ENCODE peak calls at places on chromosomes 16 and 17, in six cellular contexts. A, M, X, S, N and T are unnamed samples.

GRCh38 chr16:66927012-66927436 is 1.7 kb upstream of the RRAD start:
- DNase-seq in M (no peak), N (no peak), S (no peak), X (no peak), A (peak; percentile 68), T (peak; percentile 35)

GRCh38 chr17:28967240-28968135 is 16.2 kb upstream of the PHF12 start:
- DNase-seq in A (no peak), S (no peak), X (no peak), M (no peak), N (no peak), T (no peak)

GRCh38 chr16:8758022-8758421 is 39.4 kb downstream of the TMEM186 start:
- DNase-seq in M (no peak), N (no peak), X (no peak), S (no peak), A (no peak), T (no peak)

GRCh38 chr16:57630931-57631845 is 2.8 kb downstream of the ADGRG1 start:
- DNase-seq in S (no peak), M (no peak), X (no peak), N (no peak), A (no peak), T (no peak)

GRCh38 chr16:89320717-89321501 is 103.4 kb downstream of the ZNF778 start:
- DNase-seq in M (no peak), S (no peak), N (peak; percentile 80), A (no peak), X (no peak), T (no peak)

GRCh38 chr17:81733507-81734404 is 21.7 kb downstream of the SLC25A10 start:
- DNase-seq in X (no peak), N (peak; percentile 81), M (peak; percentile 62), A (peak; percentile 65), S (peak; percentile 97), T (peak; percentile 36)

GRCh38 chr16:49179714-49180330 is 101.8 kb downstream of the CBLN1 start:
- DNase-seq in M (no peak), A (no peak), S (no peak), N (no peak), X (no peak), T (no peak)

GRCh38 chr16:89110641-89111040 is 17.0 kb downstream of the ACSF3 start:
- DNase-seq in M (no peak), S (no peak), A (no peak), X (no peak), N (no peak), T (no peak)

GRCh38 chr16:72400257-72401078 is 228.5 kb upstream of the PMFBP1 start:
- DNase-seq in A (peak; percentile 71), S (peak; percentile 74), M (peak; percentile 28), X (peak; percentile 7), N (peak; percentile 56), T (peak; percentile 79)

GRCh38 chr16:20866161-20866772 is 33.9 kb downstream of the DCUN1D3 start:
- DNase-seq in M (peak; percentile 78), X (no peak), N (peak; percentile 69), A (peak; percentile 55), S (no peak), T (no peak)

GRCh38 chr17:28497931-28498330 is 8.2 kb upstream of the FOXN1 start:
- DNase-seq in N (no peak), X (no peak), A (no peak), M (no peak), S (peak; percentile 61), T (no peak)

GRCh38 chr17:34420254-34420766 is 57.3 kb upstream of the CCL1 start:
- DNase-seq in S (peak; percentile 88), N (peak; percentile 75), A (peak; percentile 31), M (peak; percentile 40), X (peak; percentile 11), T (peak; percentile 60)

GRCh38 chr17:78324391-78325075 is 35.3 kb downstream of the SOCS3 start:
- DNase-seq in X (no peak), S (peak; percentile 65), M (no peak), N (no peak), A (no peak), T (no peak)

GRCh38 chr17:56596741-56597494 is 3.4 kb downstream of the NOG start:
- DNase-seq in X (no peak), A (no peak), S (peak; percentile 70), M (no peak), N (no peak), T (peak; percentile 46)

GRCh38 chr17:56599093-56599492 is 5.6 kb downstream of the NOG start:
- DNase-seq in A (no peak), N (no peak), X (no peak), S (no peak), M (no peak), T (no peak)

GRCh38 chr17:56598471-56598870 is 5.0 kb downstream of the NOG start:
- DNase-seq in N (no peak), X (no peak), M (no peak), S (no peak), A (no peak), T (peak; percentile 11)

GRCh38 chr17:56595831-56596740 is 2.6 kb downstream of the NOG start:
- DNase-seq in X (no peak), M (no peak), N (no peak), S (peak; percentile 80), A (no peak), T (peak; percentile 55)

GRCh38 chr17:56597495-56597990 is 4.0 kb downstream of the NOG start:
- DNase-seq in X (no peak), S (peak; percentile 55), N (no peak), A (no peak), M (no peak), T (peak; percentile 23)
- H3K9ac ChIP-seq in X (no peak overlapping the region), S (no peak overlapping the region), N (no peak overlapping the region), A (no peak overlapping the region), M (no peak overlapping the region), T (peak overlapping the region; percentile 32)

DNA sequence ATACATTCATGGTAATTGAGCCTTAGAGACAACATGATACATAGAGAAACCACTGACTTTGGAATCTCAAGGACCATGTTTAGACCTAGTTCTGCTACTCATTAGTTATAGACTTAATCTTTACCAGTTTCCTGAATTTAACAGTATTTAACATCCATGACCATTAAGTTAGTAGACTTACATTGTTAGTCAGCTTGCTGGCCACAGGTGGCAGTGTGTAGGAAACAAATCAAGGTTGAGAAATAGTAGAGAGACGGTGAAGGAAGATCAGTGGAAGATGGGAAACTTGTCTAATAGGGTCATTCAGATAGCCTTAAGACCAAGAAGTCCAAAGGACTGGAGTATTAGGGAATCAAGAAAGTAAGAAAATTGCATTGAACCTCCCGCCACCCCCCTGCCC is 31.0 kb downstream of the OMG start:
- DNase-seq in A (no peak), X (no peak), N (peak; percentile 5), S (no peak), M (no peak), T (no peak)
- TF ChIP-seq ZNF274 in A (no peak), X (no peak), N (no peak), S (no peak), M (no peak), T (no peak)

GRCh38 chr17:5783851-5784250 is 199.5 kb upstream of the NLRP1 start:
- DNase-seq in X (no peak), N (no peak), A (no peak), M (no peak), S (no peak), T (no peak)

GRCh38 chr17:5783269-5783668 is 199.0 kb upstream of the NLRP1 start:
- DNase-seq in X (no peak), A (no peak), S (no peak), N (no peak), M (no peak), T (no peak)

GRCh38 chr17:5781236-5781927 is 197.1 kb upstream of the NLRP1 start:
- DNase-seq in X (no peak), S (no peak), M (no peak), N (no peak), A (no peak), T (no peak)

GRCh38 chr17:5784791-5785190 is 200.5 kb upstream of the NLRP1 start:
- DNase-seq in S (no peak), A (no peak), N (no peak), M (no peak), X (no peak), T (no peak)

GRCh38 chr17:5780476-5780875 is 196.2 kb upstream of the NLRP1 start:
- DNase-seq in S (no peak), N (peak; percentile 23), A (no peak), M (peak; percentile 31), X (no peak), T (no peak)
- H3K9ac ChIP-seq in S (no peak overlapping the region), N (no peak overlapping the region), A (no peak overlapping the region), M (no peak overlapping the region), X (no peak overlapping the region), T (no peak overlapping the region)

GRCh38 chr16:54633943-54634362 is 296.7 kb upstream of the IRX5 start:
- DNase-seq in A (peak; percentile 14), S (peak; percentile 55), M (peak; percentile 39), N (peak; percentile 49), X (no peak), T (no peak)
- TF ChIP-seq ZNF274 in A (no peak), S (no peak), M (no peak), N (no peak), X (no peak), T (no peak)

GRCh38 chr16:24871891-24872290 is 26.1 kb downstream of the SLC5A11 start:
- DNase-seq in N (no peak), X (no peak), M (no peak), A (no peak), S (no peak), T (no peak)

GRCh38 chr16:24863582-24864437 is 18.0 kb downstream of the SLC5A11 start:
- DNase-seq in M (no peak), N (no peak), S (no peak), A (no peak), X (no peak), T (no peak)

GRCh38 chr16:24873028-24873427 is 27.3 kb downstream of the SLC5A11 start:
- DNase-seq in M (no peak), N (no peak), X (no peak), S (no peak), A (no peak), T (no peak)

DNA sequence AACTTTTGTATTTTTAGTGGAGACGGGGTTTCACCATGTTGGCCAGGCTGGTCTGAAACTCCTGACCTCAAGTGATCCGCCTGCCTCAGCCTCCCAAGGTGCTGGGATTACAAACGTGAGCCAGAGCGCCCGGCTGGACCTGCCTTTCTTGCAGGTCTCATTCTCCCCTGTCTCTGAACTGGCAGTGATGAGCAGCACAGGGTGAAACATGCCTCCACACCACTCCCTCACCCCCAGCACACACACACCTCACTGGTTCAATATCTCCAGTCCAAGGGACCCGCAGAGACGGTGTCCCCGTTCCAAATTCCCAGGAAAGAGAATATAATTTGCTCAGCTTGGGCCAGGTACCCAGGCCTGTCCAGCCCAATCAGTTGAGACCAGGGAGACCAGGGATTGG is 23.3 kb downstream of the SLC5A11 start:
- DNase-seq in M (no peak), N (no peak), A (no peak), S (no peak), X (no peak), T (no peak)
- H3K9ac ChIP-seq in M (no peak overlapping the region), N (no peak overlapping the region), A (no peak overlapping the region), S (no peak overlapping the region), X (no peak overlapping the region), T (no peak overlapping the region)